ENCODE peak calls at places on chromosomes 4 and X, in ten cellular contexts. B is colonic mucosa, X is adrenal gland, U is heart right ventricle, E is ovary, V is MM.1S, I is suprapubic skin, R is lower lobe of right lung, D is AG04450, K is mesothelial cell of epicardium. W is an unnamed sample.

GRCh38 chrX:63128509-63128908 is 222.6 kb downstream of the SPIN4 start:
- DNase-seq in I (no peak), E (no peak), K (no peak), R (no peak), U (no peak), X (peak; percentile 31), D (no peak), V (peak; percentile 59), B (no peak), W (no peak)

GRCh38 chr4:123867910-123868587 is 471.5 kb downstream of the SPRY1 start:
- DNase-seq in U (no peak), I (no peak), X (no peak), R (no peak), E (no peak), D (no peak), B (no peak), V (no peak), K (no peak), W (no peak)

GRCh38 chr4:151099976-151100417 is 569 bp downstream of the RPS3A start:
- DNase-seq in V (no peak), D (no peak), R (no peak), B (no peak), U (no peak), K (no peak), E (no peak), X (no peak), I (no peak), W (no peak)

GRCh38 chr4:24279911-24280375 is 304.4 kb downstream of the DHX15 start:
- DNase-seq in B (no peak), R (no peak), K (no peak), E (no peak), U (no peak), V (no peak), X (no peak), I (no peak), D (no peak), W (no peak)

GRCh38 chr4:109947457-109947856 is 34.8 kb downstream of the EGF start:
- DNase-seq in D (no peak), U (no peak), E (no peak), V (no peak), B (no peak), I (no peak), X (no peak), R (no peak), K (no peak), W (no peak)

GRCh38 chrX:48071064-48071985 is at the start of gene ZNF630:
- DNase-seq in K (peak; percentile 65), B (peak; percentile 81), I (peak; percentile 68), R (peak; percentile 84), D (no peak), V (peak; percentile 78), U (peak; percentile 77), E (peak; percentile 74), X (peak; percentile 82), W (peak; percentile 81)

GRCh38 chrX:9341305-9342201 is 123.3 kb upstream of the TBL1X start:
- DNase-seq in B (peak; percentile 72), E (peak; percentile 71), K (no peak), R (peak; percentile 82), X (peak; percentile 81), D (no peak), V (peak; percentile 82), I (peak; percentile 73), U (peak; percentile 71), W (peak; percentile 76)

GRCh38 chr4:3077796-3078195 is 3.3 kb downstream of the HTT start:
- DNase-seq in X (no peak), D (no peak), R (no peak), V (no peak), E (no peak), U (no peak), K (no peak), B (no peak), I (no peak), W (peak; percentile 59)

DNA sequence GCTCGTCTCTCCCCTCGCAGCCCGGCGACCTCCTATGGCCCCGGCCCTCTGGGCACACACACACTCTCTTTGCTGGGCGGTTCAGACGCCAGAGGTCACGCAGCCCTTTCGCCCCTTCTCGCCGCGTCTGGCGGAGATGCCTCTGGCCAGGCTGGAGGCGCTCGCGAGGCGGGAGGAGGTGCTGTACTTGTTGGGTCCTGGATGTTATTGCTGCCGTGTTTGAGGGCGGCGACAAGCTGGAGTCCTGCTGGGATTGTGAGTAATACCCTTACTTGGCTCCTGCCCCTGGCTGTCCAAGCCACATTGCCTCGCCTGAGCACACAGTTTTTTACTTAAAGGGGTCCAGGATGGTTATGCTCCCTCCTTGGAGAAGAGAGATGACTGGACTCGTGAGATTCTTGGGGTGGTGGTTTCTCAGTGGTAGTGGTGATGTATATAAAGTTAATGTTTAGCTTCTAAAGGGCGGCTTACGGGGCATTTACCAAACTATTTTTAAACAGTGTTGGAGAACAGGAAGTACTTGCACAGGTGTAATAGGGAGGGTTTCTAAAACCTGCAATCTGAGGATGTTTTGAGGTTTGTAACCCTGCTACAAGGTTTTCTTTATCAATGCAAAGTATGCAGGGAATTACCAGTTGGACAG is 572 bp downstream of the USP53 start:
- DNase-seq in K (peak; percentile 73), E (peak; percentile 84), D (peak; percentile 75), I (peak; percentile 94), B (peak; percentile 83), U (peak; percentile 86), X (peak; percentile 91), V (peak; percentile 83), R (peak; percentile 90), W (peak; percentile 78)
- TF ChIP-seq CTCF in K (no peak), E (no peak), D (peak; percentile 42), I (no peak), B (no peak), U (peak; percentile 63), X (peak; percentile 10), V (peak; percentile 47), R (peak; percentile 36), W (peak; percentile 46)

GRCh38 chr4:46933686-46934085 is 24.6 kb upstream of the COX7B2 start:
- DNase-seq in X (no peak), D (no peak), I (no peak), V (no peak), K (no peak), R (no peak), B (no peak), U (no peak), E (no peak), W (no peak)

GRCh38 chr4:46934731-46935130 is 25.7 kb upstream of the COX7B2 start:
- DNase-seq in E (no peak), B (peak; percentile 23), X (no peak), K (no peak), I (no peak), D (no peak), V (no peak), R (no peak), U (no peak), W (no peak)

GRCh38 chr4:46930866-46931265 is 21.8 kb upstream of the COX7B2 start:
- DNase-seq in X (no peak), K (no peak), R (no peak), B (no peak), I (no peak), E (no peak), V (no peak), D (no peak), U (no peak), W (no peak)

GRCh38 chr4:46927201-46927600 is 18.2 kb upstream of the COX7B2 start:
- DNase-seq in V (no peak), B (no peak), U (no peak), D (no peak), K (no peak), R (no peak), X (no peak), E (no peak), I (no peak), W (no peak)

DNA sequence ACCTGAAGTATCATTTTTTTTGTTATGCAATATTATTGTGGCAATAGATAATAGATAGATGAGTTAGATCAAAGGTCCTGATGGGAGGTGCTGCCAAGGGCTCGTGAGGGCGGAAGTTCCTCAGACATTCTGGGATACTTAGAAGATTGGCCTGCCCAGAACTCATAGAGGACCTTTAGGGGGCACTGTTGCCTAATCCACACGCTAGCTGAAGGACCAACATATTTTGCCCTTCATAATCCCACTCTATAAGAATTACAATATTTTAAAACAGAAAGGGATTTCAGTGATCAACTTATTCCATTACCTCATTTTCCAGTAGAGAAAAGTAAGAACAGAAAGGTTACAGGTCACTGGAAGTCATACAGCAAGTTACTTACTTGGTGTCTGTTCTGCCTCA is 22.9 kb upstream of the COX7B2 start:
- DNase-seq in I (no peak), E (no peak), U (peak; percentile 32), V (peak; percentile 53), R (no peak), X (peak; percentile 19), D (no peak), K (no peak), B (peak; percentile 29), W (no peak)
- TF ChIP-seq CTCF in I (no peak), E (no peak), U (peak; percentile 62), V (peak; percentile 76), R (peak; percentile 52), X (no peak), D (peak; percentile 86), K (no peak), B (peak; percentile 40), W (peak; percentile 42)

GRCh38 chrX:130299279-130300009 is 30.7 kb upstream of the ZNF280C start:
- DNase-seq in D (no peak), I (no peak), B (peak; percentile 46), X (no peak), V (peak; percentile 50), E (no peak), U (no peak), R (no peak), K (no peak), W (no peak)

GRCh38 chrX:130300010-130300282 is 31.2 kb upstream of the ZNF280C start:
- DNase-seq in R (no peak), K (no peak), B (no peak), D (no peak), V (no peak), E (no peak), U (no peak), X (no peak), I (no peak), W (no peak)

GRCh38 chrX:130301405-130301804 is 32.7 kb upstream of the ZNF280C start:
- DNase-seq in R (no peak), I (no peak), U (no peak), K (no peak), D (no peak), E (no peak), X (no peak), B (no peak), V (no peak), W (no peak)

DNA sequence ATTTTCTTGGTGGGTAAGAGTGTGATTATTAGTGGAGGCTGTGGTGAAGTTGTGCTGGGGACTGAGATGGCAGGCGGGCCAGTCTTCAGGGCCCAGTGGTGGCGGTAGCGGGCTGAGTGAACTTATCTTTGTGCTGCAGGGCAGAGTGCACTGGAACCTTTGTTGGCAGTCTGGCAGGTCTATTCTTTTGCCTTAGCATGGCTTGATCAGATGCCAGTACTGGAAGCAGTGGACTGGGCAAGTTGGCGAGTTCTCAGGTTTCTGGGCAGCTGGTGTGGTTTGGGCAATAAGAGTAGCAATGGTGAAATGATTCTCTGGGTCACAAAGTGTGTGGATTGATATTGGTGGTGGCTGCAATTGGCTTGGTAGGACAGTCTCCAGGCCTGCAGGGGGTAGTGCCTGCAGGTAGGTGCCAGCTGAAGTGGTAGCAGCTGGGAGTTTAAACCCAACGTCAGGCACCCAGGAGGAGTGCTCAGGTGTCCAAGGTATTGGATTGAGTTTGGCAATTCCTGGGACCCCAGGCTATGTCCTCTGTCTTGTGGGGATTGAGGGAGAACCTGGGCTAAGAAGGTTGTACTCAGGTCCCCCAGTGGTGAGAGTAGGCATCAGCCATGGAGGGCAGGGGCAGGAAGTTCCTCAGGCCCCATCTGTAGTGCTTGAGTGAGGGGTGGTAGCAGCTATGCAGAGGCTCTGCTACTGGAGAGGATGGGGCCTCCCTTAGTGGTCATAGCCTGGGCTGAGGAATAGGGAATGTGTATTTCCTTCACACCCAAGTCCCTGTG is 34.9 kb upstream of the SLC25A14 start:
- DNase-seq in X (no peak), U (no peak), D (no peak), I (no peak), B (no peak), V (no peak), E (no peak), K (no peak), R (no peak), W (no peak)
- TF ChIP-seq CTCF in X (no peak), U (no peak), D (no peak), I (no peak), B (no peak), V (no peak), E (no peak), K (no peak), R (no peak), W (no peak)

DNA sequence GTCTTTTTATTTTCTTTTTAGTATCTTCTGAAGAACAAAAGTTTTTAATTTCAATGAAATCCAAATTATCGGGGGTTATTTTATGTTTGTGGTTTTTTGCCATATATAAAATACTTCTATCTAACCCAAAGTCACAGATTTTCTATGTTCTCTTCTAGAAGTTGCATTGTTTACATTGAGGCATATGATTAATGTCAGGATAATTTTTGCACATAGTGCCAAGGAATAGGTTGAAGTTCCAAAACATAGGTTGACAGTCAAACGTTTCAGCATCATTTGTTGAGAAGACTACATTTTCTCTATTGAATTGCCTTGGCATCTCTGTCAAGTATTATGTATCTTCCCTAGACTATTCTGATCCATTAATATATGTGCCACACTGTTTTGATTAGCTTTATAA is 64.5 kb downstream of the ANKRD17 start:
- DNase-seq in E (no peak), R (no peak), B (no peak), U (no peak), D (no peak), I (no peak), K (no peak), V (no peak), X (no peak), W (no peak)
- TF ChIP-seq CTCF in E (no peak), R (no peak), B (no peak), U (no peak), D (no peak), I (no peak), K (no peak), V (no peak), X (no peak), W (no peak)

W was measured in GM13976.